ENCODE peak calls at places on chromosomes 7 and 10, in nine cellular contexts. F, L, M, V, B, U, T, A and I are unnamed samples.

GRCh38 chr10:48463318-48464003 is 141.4 kb downstream of the ARHGAP22 start:
- DNase-seq in L (no peak), V (no peak), B (no peak), M (no peak), T (no peak), U (no peak), F (no peak), A (peak), I (no peak)

GRCh38 chr10:61063035-61063434 is 119.0 kb upstream of the RHOBTB1 start:
- DNase-seq in A (no peak), U (peak), F (no peak), M (no peak), T (no peak), L (no peak), V (no peak), B (no peak), I (peak)

GRCh38 chr7:64907641-64908326 is 4.7 kb downstream of the ZNF273 start:
- DNase-seq in A (no peak), V (peak), B (no peak), U (no peak), F (no peak), L (no peak), M (peak), T (no peak), I (no peak)

GRCh38 chr7:101804642-101805401 is 12.6 kb upstream of the CUX1 start:
- DNase-seq in T (no peak), V (peak), A (peak), B (no peak), M (no peak), U (no peak), F (no peak), L (no peak), I (no peak)

GRCh38 chr7:157488326-157488725 is 151.5 kb downstream of the DNAJB6 start:
- DNase-seq in T (peak), A (no peak), B (no peak), M (no peak), F (no peak), L (no peak), V (no peak), U (no peak), I (no peak)

GRCh38 chr10:86596266-86596665 is 58.1 kb upstream of the OPN4 start:
- DNase-seq in V (no peak), F (no peak), A (no peak), B (no peak), M (no peak), U (no peak), T (no peak), L (no peak), I (no peak)

GRCh38 chr7:88314092-88314491 is 7.4 kb upstream of the STEAP4 start:
- DNase-seq in M (no peak), L (no peak), V (peak), T (no peak), A (no peak), F (no peak), U (no peak), B (no peak), I (no peak)

GRCh38 chr7:77811895-77812685 is 13.5 kb downstream of the PHTF2 start:
- DNase-seq in U (no peak), M (no peak), F (no peak), B (no peak), L (no peak), V (no peak), T (no peak), A (no peak), I (peak)

GRCh38 chr10:46557319-46558140 is 1.1 kb upstream of the GPRIN2 start:
- DNase-seq in U (no peak), V (no peak), M (no peak), L (no peak), B (no peak), A (no peak), T (no peak), F (no peak), I (no peak)

GRCh38 chr7:44735403-44736165 is 13.1 kb upstream of the ZMIZ2 start:
- DNase-seq in V (no peak), T (no peak), B (no peak), F (no peak), M (peak), A (no peak), U (no peak), L (no peak), I (peak)

GRCh38 chr10:113216068-113216467 is 266.0 kb downstream of the TCF7L2 start:
- DNase-seq in V (no peak), F (no peak), L (no peak), U (no peak), M (no peak), B (no peak), A (peak), T (no peak), I (no peak)

GRCh38 chr7:100162874-100163533 is 4.5 kb upstream of the TRAPPC14 start:
- DNase-seq in B (no peak), A (no peak), V (peak), F (no peak), M (no peak), L (no peak), T (no peak), U (no peak), I (no peak)

GRCh38 chr7:15168489-15168888 is 265.9 kb upstream of the DGKB start:
- DNase-seq in V (no peak), B (no peak), M (no peak), F (no peak), T (no peak), L (no peak), U (no peak), A (no peak), I (no peak)

GRCh38 chr10:65581426-65582026 is 1344.3 kb upstream of the LRRTM3 start:
- DNase-seq in B (no peak), T (no peak), M (no peak), L (no peak), F (no peak), A (no peak), V (no peak), U (no peak), I (no peak)

GRCh38 chr7:38229386-38229785 is 44.0 kb downstream of the TARP start:
- DNase-seq in U (no peak), B (no peak), M (peak), T (no peak), F (no peak), L (no peak), A (no peak), V (no peak), I (no peak)

GRCh38 chr7:37920619-37921339 is at the start of gene EPDR1:
- DNase-seq in U (peak), M (peak), V (peak), A (peak), B (no peak), T (no peak), F (peak), L (no peak), I (no peak)

GRCh38 chr7:123871998-123872867 is 27.3 kb downstream of the HYAL4 start:
- DNase-seq in L (no peak), M (peak), T (peak), B (no peak), A (peak), V (peak), U (no peak), F (peak), I (peak)

GRCh38 chr7:99036531-99037175 is 107.3 kb downstream of the SMURF1 start:
- DNase-seq in B (no peak), T (no peak), L (no peak), U (peak), M (peak), F (no peak), A (peak), V (peak), I (peak)

GRCh38 chr10:113180401-113181154 is 230.5 kb downstream of the TCF7L2 start:
- DNase-seq in B (no peak), L (no peak), F (no peak), U (no peak), M (no peak), A (no peak), T (no peak), V (no peak), I (no peak)